ENCODE peak calls at places on chromosomes 4 and X, in six cellular contexts. V is fibroblast of pulmonary artery, F is mucosa of descending colon, G is kidney, L is fibroblast of mammary gland, P is astrocyte. I is an unnamed sample.

GRCh38 chr4:3436798-3437581 is 4.8 kb upstream of the HGFAC start:
- DNase-seq in V (peak), F (peak), G (peak), L (peak), P (peak), I (peak)

GRCh38 chr4:18816228-18816891 is 794.8 kb upstream of the LCORL start:
- DNase-seq in V (no peak), F (no peak), G (no peak), L (no peak), P (no peak), I (peak)

GRCh38 chrX:31258163-31258562 is 186.3 kb upstream of the FTHL17 start:
- DNase-seq in V (no peak), F (no peak), G (no peak), L (no peak), P (no peak), I (peak)

GRCh38 chr4:15004701-15005301 is 2.5 kb downstream of the CPEB2 start:
- DNase-seq in V (peak), F (peak), G (peak), L (peak), P (peak), I (peak)

GRCh38 chr4:1290165-1290977 is 680 bp downstream of the MAEA start:
- DNase-seq in V (no peak), F (peak), G (peak), L (no peak), P (no peak), I (peak)

GRCh38 chr4:113540859-113541258 is 220.7 kb downstream of the CAMK2D start:
- DNase-seq in V (peak), F (no peak), G (no peak), L (peak), P (peak), I (no peak)

GRCh38 chr4:38565271-38566199 is 98.5 kb upstream of the KLF3 start:
- DNase-seq in V (peak), F (peak), G (no peak), L (peak), P (peak), I (peak)

GRCh38 chr4:119835511-119835910 is 206.9 kb upstream of the PDE5A start:
- DNase-seq in V (peak), F (no peak), G (no peak), L (peak), P (no peak), I (no peak)

GRCh38 chr4:88797725-88798124 is 100.1 kb upstream of the NAP1L5 start:
- DNase-seq in V (no peak), F (no peak), G (no peak), L (no peak), P (no peak), I (no peak)

GRCh38 chr4:1041147-1041935 is 29.9 kb downstream of the FGFRL1 start:
- DNase-seq in V (peak), F (no peak), G (peak), L (peak), P (peak), I (peak)

GRCh38 chr4:40576651-40577480 is 52.8 kb downstream of the RBM47 start:
- DNase-seq in V (peak), F (peak), G (peak), L (peak), P (peak), I (peak)

GRCh38 chrX:17374619-17375360 is at the start of gene NHS:
- DNase-seq in V (peak), F (peak), G (peak), L (peak), P (peak), I (peak)

GRCh38 chrX:150352114-150352513 is 11.0 kb upstream of the MAMLD1 start:
- DNase-seq in V (no peak), F (no peak), G (no peak), L (no peak), P (no peak), I (peak)

GRCh38 chrX:145843196-145843595 is 25.6 kb downstream of the SLITRK2 start:
- DNase-seq in V (no peak), F (no peak), G (no peak), L (no peak), P (no peak), I (no peak)

GRCh38 chr4:4852591-4853362 is 6.7 kb upstream of the MSX1 start:
- DNase-seq in V (peak), F (peak), G (peak), L (peak), P (peak), I (no peak)

GRCh38 chr4:4853921-4854648 is 5.4 kb upstream of the MSX1 start:
- DNase-seq in V (no peak), F (peak), G (no peak), L (no peak), P (no peak), I (no peak)

GRCh38 chr4:4851906-4852305 is 7.6 kb upstream of the MSX1 start:
- DNase-seq in V (no peak), F (peak), G (no peak), L (no peak), P (no peak), I (no peak)

GRCh38 chr4:4854649-4855292 is 4.7 kb upstream of the MSX1 start:
- DNase-seq in V (no peak), F (peak), G (peak), L (no peak), P (no peak), I (no peak)

GRCh38 chr4:4853371-4853823 is 6.1 kb upstream of the MSX1 start:
- DNase-seq in V (no peak), F (peak), G (peak), L (no peak), P (no peak), I (no peak)
- TF ChIP-seq CTCF in V (no peak), F (no peak), G (no peak), L (no peak), P (no peak), I (no peak)

DNA sequence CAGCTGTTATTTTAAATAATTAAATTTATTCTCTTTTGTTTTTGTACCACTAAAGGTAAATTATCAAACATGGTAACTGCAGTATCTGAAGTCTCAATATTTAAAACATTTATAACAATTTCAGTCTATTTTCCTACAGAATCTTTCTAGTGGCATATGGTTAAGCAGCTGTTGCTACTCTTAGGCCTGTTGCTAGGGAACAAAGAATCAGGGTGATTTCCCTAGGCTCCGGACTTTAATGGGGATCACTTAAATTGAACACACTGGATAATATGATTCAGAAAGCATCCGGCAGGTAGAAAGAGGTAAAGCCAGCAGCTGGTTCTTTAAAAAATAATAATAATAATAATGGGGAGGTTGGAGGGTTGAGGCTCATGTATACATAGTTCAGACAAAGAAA is 17.6 kb downstream of the FBXO8 start:
- DNase-seq in V (peak), F (no peak), G (no peak), L (no peak), P (no peak), I (no peak)
- H3K4me3 ChIP-seq in V (no peak), F (no peak), G (no peak), L (no peak), P (no peak), I (no peak)

GRCh38 chr4:101171747-101172146 is 175.6 kb downstream of the PPP3CA start:
- DNase-seq in V (no peak), F (no peak), G (no peak), L (peak), P (peak), I (peak)
- TF ChIP-seq CTCF in V (no peak), F (no peak), G (no peak), L (no peak), P (no peak), I (no peak)

GRCh38 chrX:37905436-37906147 is 58.2 kb upstream of the DYNLT3 start:
- DNase-seq in V (peak), F (peak), G (peak), L (peak), P (peak), I (no peak)
- H3K4me3 ChIP-seq in V (peak), F (no peak), G (peak), L (peak), P (peak), I (no peak)

DNA sequence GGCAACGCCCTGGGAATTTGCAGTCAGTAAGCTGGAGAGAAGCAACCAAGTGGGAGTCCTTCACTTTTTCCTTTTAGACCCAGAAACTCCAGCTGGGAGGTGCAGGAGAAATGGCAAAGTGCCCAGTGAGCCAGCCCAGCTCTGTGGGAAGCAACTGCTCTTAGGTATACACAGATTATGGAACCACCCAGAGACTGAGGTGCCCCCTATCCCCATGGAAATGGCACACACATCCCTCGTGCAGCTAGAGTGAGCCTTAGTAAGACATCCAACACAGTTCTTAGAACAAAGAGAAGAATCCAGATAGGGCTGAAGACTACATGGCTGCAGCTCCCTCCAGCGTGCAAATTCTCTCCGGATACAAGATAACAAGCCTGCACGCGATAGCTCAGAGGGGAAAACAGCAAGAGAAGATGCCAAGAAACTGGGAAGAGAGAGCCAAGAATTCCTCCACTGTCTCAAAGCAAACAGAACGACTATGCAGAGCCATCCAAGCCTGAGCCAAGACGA is 26.6 kb upstream of the IRAK1 start:
- DNase-seq in V (peak), F (no peak), G (no peak), L (peak), P (peak), I (no peak)
- TF ChIP-seq CTCF in V (peak), F (no peak), G (no peak), L (peak), P (peak), I (no peak)